ENCODE peak calls at places on chromosomes 1 and 21, in four cellular contexts. K, A, J and X are unnamed samples.

GRCh38 chr1:20724364-20725188 is 6.8 kb upstream of the KIF17 start:
- DNase-seq in K (no peak), A (no peak), J (no peak), X (no peak)

GRCh38 chr1:41738475-41738874 is 180.2 kb downstream of the HIVEP3 start:
- DNase-seq in K (no peak), A (no peak), J (no peak), X (no peak)

GRCh38 chr1:43436371-43436770 is 17.4 kb downstream of the HYI start:
- DNase-seq in K (no peak), A (no peak), J (no peak), X (no peak)

GRCh38 chr1:180542530-180543171 is 16.1 kb upstream of the OVAAL start:
- DNase-seq in K (no peak), A (no peak), J (no peak), X (no peak)

GRCh38 chr1:232859216-232859615 is 54.0 kb downstream of the MAP10 start:
- DNase-seq in K (no peak), A (no peak), J (no peak), X (no peak)

GRCh38 chr1:233614173-233614742 is 352 bp downstream of the KCNK1 start:
- DNase-seq in K (no peak), A (no peak), J (no peak), X (peak)

GRCh38 chr1:167642501-167642826 is 12.4 kb downstream of the RCSD1 start:
- DNase-seq in K (no peak), A (no peak), J (no peak), X (no peak)

GRCh38 chr1:183966487-183966886 is 71.0 kb downstream of the COLGALT2 start:
- DNase-seq in K (no peak), A (no peak), J (no peak), X (no peak)

GRCh38 chr1:204254031-204254661 is 40.4 kb upstream of the GOLT1A start:
- DNase-seq in K (peak), A (no peak), J (no peak), X (no peak)

GRCh38 chr1:24391882-24392603 is 21.5 kb downstream of the STPG1 start:
- DNase-seq in K (peak), A (peak), J (peak), X (no peak)

GRCh38 chr1:220708244-220708643 is 18.1 kb downstream of the C1orf115 start:
- DNase-seq in K (peak), A (no peak), J (no peak), X (no peak)

GRCh38 chr1:184036517-184036949 is 995 bp downstream of the COLGALT2 start:
- DNase-seq in K (peak), A (peak), J (no peak), X (no peak)

GRCh38 chr1:220420700-220421099 is 107.2 kb upstream of the MARK1 start:
- DNase-seq in K (no peak), A (no peak), J (no peak), X (no peak)

GRCh38 chr1:219713981-219714381 is 101.1 kb upstream of the ZC3H11B start:
- DNase-seq in K (no peak), A (no peak), J (no peak), X (no peak)

GRCh38 chr1:203644661-203645510 is 18.3 kb downstream of the ATP2B4 start:
- DNase-seq in K (no peak), A (no peak), J (no peak), X (no peak)

GRCh38 chr1:206935491-206936067 is 10.7 kb downstream of the PIGR start:
- DNase-seq in K (peak), A (peak), J (no peak), X (no peak)

GRCh38 chr1:230807029-230807428 is 59.8 kb downstream of the CAPN9 start:
- DNase-seq in K (no peak), A (no peak), J (no peak), X (no peak)

GRCh38 chr1:163399976-163400375 is 78.2 kb downstream of the NUF2 start:
- DNase-seq in K (no peak), A (no peak), J (no peak), X (no peak)

GRCh38 chr1:6958407-6958806 is 173.2 kb downstream of the CAMTA1 start:
- DNase-seq in K (no peak), A (no peak), J (no peak), X (no peak)

GRCh38 chr1:235083589-235084323 is 44.9 kb downstream of the TOMM20 start:
- DNase-seq in K (peak), A (peak), J (no peak), X (peak)

GRCh38 chr1:40786171-40786994 is 2.8 kb downstream of the KCNQ4 start:
- DNase-seq in K (no peak), A (no peak), J (no peak), X (no peak)

GRCh38 chr1:10179751-10180150 is 30.6 kb upstream of the KIF1B start:
- DNase-seq in K (no peak), A (no peak), J (no peak), X (no peak)

GRCh38 chr1:195450794-195451193 is 1157.4 kb downstream of the KCNT2 start:
- DNase-seq in K (no peak), A (no peak), J (no peak), X (no peak)

GRCh38 chr1:235244969-235245592 is 82.9 kb downstream of the ARID4B start:
- DNase-seq in K (no peak), A (no peak), J (no peak), X (no peak)

GRCh38 chr1:226829105-226829504 is 41.3 kb upstream of the PSEN2 start:
- DNase-seq in K (no peak), A (no peak), J (no peak), X (no peak)

GRCh38 chr1:2432519-2432918 is 20.2 kb upstream of the PEX10 start:
- DNase-seq in K (no peak), A (no peak), J (no peak), X (no peak)

GRCh38 chr1:52825868-52826267 is 16.7 kb upstream of the ZYG11A start:
- DNase-seq in K (no peak), A (no peak), J (no peak), X (no peak)

GRCh38 chr1:16175610-16176553 is 20.0 kb upstream of the EPHA2 start:
- DNase-seq in K (no peak), A (peak), J (no peak), X (no peak)

GRCh38 chr1:165069829-165070228 is 286.7 kb downstream of the LMX1A start:
- DNase-seq in K (no peak), A (no peak), J (no peak), X (no peak)

GRCh38 chr1:115113781-115114180 is 24.5 kb upstream of the TSPAN2 start:
- DNase-seq in K (no peak), A (no peak), J (no peak), X (no peak)

GRCh38 chr1:115112496-115113375 is 23.4 kb upstream of the TSPAN2 start:
- DNase-seq in K (no peak), A (peak), J (no peak), X (peak)

GRCh38 chr1:115115521-115116161 is 26.3 kb upstream of the TSPAN2 start:
- DNase-seq in K (no peak), A (no peak), J (no peak), X (no peak)

GRCh38 chr1:115116511-115116910 is 27.2 kb upstream of the TSPAN2 start:
- DNase-seq in K (no peak), A (no peak), J (no peak), X (no peak)

DNA sequence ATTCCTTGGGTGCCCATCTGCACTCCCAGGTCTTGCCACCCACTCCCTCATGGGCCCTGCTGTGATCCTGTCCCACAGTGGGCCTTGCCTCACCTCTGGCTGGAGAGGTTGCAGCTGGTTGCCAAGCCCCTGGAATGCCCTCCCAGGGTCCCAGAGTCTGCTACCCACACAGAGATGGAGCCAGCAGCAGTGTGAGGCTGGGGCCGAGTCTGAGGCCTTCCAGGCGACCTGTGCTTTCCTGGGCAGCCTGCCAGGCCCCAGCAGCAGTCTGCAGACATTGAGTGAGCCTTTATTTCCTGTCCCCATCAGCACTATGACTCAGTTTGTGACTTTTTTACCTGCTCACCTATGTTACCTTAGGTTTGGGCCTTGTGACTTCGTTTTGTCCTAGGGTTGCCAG is 25.0 kb upstream of the TSPAN2 start:
- DNase-seq in K (no peak), A (no peak), J (no peak), X (peak)
- TF ChIP-seq ZBTB33 in K (no peak), A (no peak), J (no peak), X (no peak)

GRCh38 chr1:242017580-242018233 is 18.8 kb upstream of the MAP1LC3C start:
- DNase-seq in K (peak), A (peak), J (no peak), X (peak)
- TF ChIP-seq JUND in K (no peak), A (no peak), J (no peak), X (no peak)

DNA sequence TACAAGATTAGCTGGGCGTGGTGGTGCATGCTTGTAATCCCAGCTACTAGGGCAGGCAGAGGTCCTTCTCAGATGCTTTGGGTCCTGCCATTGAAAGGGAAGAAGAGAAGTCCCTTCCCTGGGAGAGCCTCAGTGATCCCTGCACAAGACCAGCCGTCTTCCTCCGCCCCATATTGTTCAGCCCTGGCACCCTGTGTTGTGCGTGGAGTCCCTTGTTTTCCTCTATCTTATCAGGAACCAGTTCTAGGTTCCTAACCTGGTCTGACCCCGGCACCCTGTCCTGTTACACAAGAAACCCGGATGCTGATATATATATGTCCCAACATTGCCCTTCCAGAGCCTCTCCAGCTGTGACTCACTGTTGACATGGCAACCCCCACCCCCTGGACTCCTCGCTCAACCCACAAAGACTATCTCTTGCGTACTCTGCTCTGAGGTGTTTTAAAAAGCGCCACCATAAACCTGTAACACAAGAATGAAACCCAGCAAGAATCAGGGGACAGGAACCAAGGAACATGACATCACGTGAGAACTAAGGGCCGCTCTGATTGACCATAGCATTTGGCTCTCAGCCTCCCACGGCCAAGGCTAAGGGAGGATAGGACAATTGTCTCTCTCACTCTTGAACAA is 4.8 kb downstream of the MX2 start:
- DNase-seq in K (peak), A (peak), J (peak), X (no peak)
- TF ChIP-seq ZBTB33 in K (no peak), A (no peak), J (no peak), X (no peak)

GRCh38 chr1:71641903-71642302 is 561.1 kb upstream of the ZRANB2 start:
- DNase-seq in K (no peak), A (no peak), J (no peak), X (no peak)

GRCh38 chr1:71644997-71645396 is 564.2 kb upstream of the ZRANB2 start:
- DNase-seq in K (no peak), A (no peak), J (no peak), X (no peak)

GRCh38 chr1:71638081-71638766 is 557.4 kb upstream of the ZRANB2 start:
- DNase-seq in K (no peak), A (no peak), J (no peak), X (no peak)

GRCh38 chr1:71641013-71641412 is 560.2 kb upstream of the ZRANB2 start:
- DNase-seq in K (no peak), A (no peak), J (no peak), X (no peak)

DNA sequence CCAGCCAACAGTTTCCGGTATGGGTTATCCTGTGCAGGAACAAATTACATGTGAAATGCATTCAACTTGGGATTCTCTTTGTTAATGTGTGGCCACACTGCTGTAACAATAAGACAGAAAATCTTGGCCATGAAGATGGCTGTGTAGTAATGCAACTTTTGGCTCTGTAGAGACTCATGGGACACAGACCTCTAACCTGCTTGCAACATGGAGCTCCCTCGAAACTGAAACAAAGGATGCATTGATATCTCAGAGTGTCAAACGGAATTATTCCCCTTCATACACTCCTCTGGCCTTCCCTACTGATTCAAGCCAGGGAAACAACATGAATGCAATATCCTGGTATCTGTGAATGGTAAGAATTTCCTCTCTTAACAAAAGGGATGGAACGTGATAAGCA is 559.3 kb upstream of the ZRANB2 start:
- DNase-seq in K (no peak), A (no peak), J (no peak), X (no peak)
- TF ChIP-seq JUND in K (no peak), A (no peak), J (no peak), X (no peak)

GRCh38 chr1:62358974-62359373 is 39.7 kb upstream of the KANK4 start:
- DNase-seq in K (no peak), A (no peak), J (no peak), X (no peak)
- TF ChIP-seq ZBTB33 in K (no peak), A (no peak), J (no peak), X (no peak)

GRCh38 chr21:38910390-38911008 is 104.8 kb downstream of the ETS2 start:
- DNase-seq in K (no peak), A (no peak), J (no peak), X (peak)
- TF ChIP-seq JUND in K (no peak), A (no peak), J (no peak), X (no peak)